ENCODE peak calls at places on chromosomes 12 and 14, in four cellular contexts. U is naive thymus-derived CD4-positive, alpha-beta T cell; G is aorta; S is tibial nerve. L is an unnamed sample.

GRCh38 chr14:75369506-75369905 is 58.3 kb upstream of the JDP2 start:
- DNase-seq in U (no peak), S (no peak), G (no peak), L (no peak)

GRCh38 chr12:2891240-2892053 is 756 bp downstream of the TULP3 start:
- DNase-seq in U (peak; percentile 2), S (no peak), G (peak; percentile 88), L (no peak)

GRCh38 chr12:22414742-22415141 is 80.2 kb upstream of the ST8SIA1 start:
- DNase-seq in S (no peak), G (no peak), U (no peak), L (no peak)

GRCh38 chr12:105466231-105466900 is 135.9 kb downstream of the C12orf75 start:
- DNase-seq in U (no peak), G (no peak), S (no peak), L (no peak)

GRCh38 chr12:24853588-24853987 is 95.3 kb downstream of the BCAT1 start:
- DNase-seq in S (no peak), U (no peak), G (no peak), L (no peak)

GRCh38 chr12:42761601-42762350 is 172.2 kb upstream of the PRICKLE1 start:
- DNase-seq in G (no peak), U (no peak), S (no peak), L (no peak)

GRCh38 chr12:77947326-77947725 is 116.6 kb downstream of the NAV3 start:
- DNase-seq in G (no peak), U (no peak), S (no peak), L (no peak)

GRCh38 chr14:61225304-61225703 is 55.8 kb downstream of the TMEM30B start:
- DNase-seq in S (no peak), U (no peak), G (no peak), L (no peak)

GRCh38 chr12:15152456-15152855 is 68.8 kb downstream of the RERG start:
- DNase-seq in G (no peak), U (no peak), S (no peak), L (no peak)

GRCh38 chr14:24952851-24953666 is 96.9 kb downstream of the STXBP6 start:
- DNase-seq in U (no peak), S (no peak), G (no peak), L (peak; percentile 33)

GRCh38 chr14:25237845-25238244 is 187.9 kb upstream of the STXBP6 start:
- DNase-seq in G (no peak), S (no peak), U (no peak), L (peak; percentile 33)

GRCh38 chr14:103023881-103024473 is 33.4 kb downstream of the CDC42BPB start:
- DNase-seq in S (no peak), G (peak; percentile 74), U (no peak), L (no peak)

GRCh38 chr14:105853089-105853906 is 326.9 kb downstream of the TMEM121 start:
- DNase-seq in S (no peak), G (peak; percentile 60), U (no peak), L (no peak)

GRCh38 chr12:108664338-108665258 is 30.9 kb upstream of the SELPLG start:
- DNase-seq in G (peak; percentile 83), S (peak; percentile 84), U (peak; percentile 80), L (peak; percentile 72)

GRCh38 chr12:108667349-108667748 is 33.7 kb upstream of the SELPLG start:
- DNase-seq in S (no peak), U (no peak), G (no peak), L (no peak)

GRCh38 chr12:108665608-108666202 is 32.0 kb upstream of the SELPLG start:
- DNase-seq in S (no peak), U (no peak), G (no peak), L (no peak)

GRCh38 chr12:108666326-108666995 is 32.8 kb upstream of the SELPLG start:
- DNase-seq in S (no peak), U (no peak), G (no peak), L (no peak)

DNA sequence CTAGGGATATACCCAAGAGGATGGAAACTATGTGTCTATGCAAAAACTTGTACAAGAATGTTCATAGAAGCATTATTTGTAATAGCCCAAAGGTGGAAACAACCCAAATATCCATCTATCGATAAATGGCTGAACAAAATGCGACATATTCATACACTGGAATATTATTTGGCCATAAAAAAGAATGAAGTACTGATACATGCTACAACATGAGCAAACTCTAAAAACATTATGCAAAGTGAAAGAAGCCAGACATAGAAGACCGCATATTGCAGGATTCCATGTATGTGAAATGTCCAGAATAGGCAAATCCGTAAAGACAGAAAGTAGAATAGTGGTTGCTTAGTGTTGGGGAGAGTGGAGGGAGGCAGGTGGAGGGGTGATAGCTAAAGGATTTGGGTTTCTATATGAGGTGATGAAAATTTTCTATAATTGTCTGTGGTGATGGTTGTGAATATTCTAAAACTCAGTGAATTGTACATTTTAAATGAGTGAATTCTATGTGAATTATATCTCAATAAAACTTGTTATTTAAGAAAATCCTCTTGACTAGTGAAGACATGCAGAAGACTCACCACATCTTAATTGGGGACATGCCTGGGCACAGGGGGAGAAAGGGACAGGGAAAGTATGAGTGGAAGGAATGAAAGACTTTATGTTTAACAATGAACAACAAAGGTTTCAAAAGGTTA is 29.8 kb upstream of the SELPLG start:
- DNase-seq in G (no peak), S (no peak), U (no peak), L (no peak)
- H3K4me3 ChIP-seq in G (no peak overlapping the region), S (no peak overlapping the region), U (no peak overlapping the region), L (no peak overlapping the region)

DNA sequence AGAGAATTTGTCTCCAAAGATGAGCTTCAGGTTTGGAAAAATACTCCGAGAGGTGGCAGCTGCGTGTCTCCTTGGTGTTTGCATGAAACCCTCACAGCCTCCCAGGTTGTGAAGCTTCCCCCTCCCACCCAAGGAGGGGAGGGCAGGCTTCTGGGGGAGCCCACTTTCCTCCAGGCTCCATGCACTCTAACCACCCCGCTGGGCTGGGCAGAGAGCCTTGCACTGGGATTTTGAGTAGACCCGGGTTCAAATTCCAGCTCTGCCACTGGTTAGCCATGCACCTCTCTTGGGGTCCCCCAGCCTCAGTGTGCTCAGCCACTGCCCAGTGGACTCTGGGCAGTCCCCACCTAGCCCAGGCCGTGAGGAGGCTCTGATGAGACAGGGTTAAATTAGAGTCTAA is 4.3 kb upstream of the DLK1 start:
- DNase-seq in S (no peak), G (no peak), U (no peak), L (no peak)
- H3K27me3 ChIP-seq in S (no peaks in the 10 kb centered on the region), G (no peaks in the 10 kb centered on the region), U (no peaks in the 10 kb centered on the region), L (peaks cover 14% of the 10 kb centered on the region)

DNA sequence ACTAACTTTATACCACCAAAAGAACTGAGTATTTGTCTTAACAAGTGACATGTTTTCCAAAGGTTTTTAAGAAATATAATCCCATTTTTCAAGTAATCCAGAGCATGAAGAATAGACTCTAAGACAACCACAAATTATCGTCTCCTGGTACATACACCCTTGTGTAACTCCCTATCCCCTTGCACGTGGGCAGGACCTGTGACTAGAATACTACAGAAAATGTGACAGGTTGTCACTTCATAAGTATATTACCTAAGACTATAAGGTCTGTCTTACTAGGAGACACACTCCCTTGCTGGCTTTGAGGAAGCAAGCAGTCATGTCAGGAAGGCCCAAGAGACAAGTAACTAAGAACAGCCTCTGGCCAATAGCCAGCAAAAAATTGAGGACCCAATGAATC is 8.3 kb upstream of the TTC5 start:
- DNase-seq in G (no peak), U (no peak), S (no peak), L (no peak)
- H3K36me3 ChIP-seq in G (peaks cover 7% of the 10 kb centered on the region), U (peaks cover 20% of the 10 kb centered on the region), S (peaks cover 76% of the 10 kb centered on the region), L (peaks cover 34% of the 10 kb centered on the region)

GRCh38 chr14:23544511-23545447 is 6.8 kb downstream of the ZFHX2 start:
- DNase-seq in G (peak; percentile 70), S (no peak), U (no peak), L (no peak)

GRCh38 chr14:23543403-23543802 is 8.2 kb downstream of the ZFHX2 start:
- DNase-seq in G (no peak), U (no peak), S (no peak), L (no peak)

GRCh38 chr14:23546450-23547035 is 5.0 kb downstream of the ZFHX2 start:
- DNase-seq in S (no peak), U (no peak), G (no peak), L (no peak)

GRCh38 chr14:23547924-23548323 is 3.6 kb downstream of the ZFHX2 start:
- DNase-seq in G (no peak), S (no peak), U (no peak), L (no peak)

DNA sequence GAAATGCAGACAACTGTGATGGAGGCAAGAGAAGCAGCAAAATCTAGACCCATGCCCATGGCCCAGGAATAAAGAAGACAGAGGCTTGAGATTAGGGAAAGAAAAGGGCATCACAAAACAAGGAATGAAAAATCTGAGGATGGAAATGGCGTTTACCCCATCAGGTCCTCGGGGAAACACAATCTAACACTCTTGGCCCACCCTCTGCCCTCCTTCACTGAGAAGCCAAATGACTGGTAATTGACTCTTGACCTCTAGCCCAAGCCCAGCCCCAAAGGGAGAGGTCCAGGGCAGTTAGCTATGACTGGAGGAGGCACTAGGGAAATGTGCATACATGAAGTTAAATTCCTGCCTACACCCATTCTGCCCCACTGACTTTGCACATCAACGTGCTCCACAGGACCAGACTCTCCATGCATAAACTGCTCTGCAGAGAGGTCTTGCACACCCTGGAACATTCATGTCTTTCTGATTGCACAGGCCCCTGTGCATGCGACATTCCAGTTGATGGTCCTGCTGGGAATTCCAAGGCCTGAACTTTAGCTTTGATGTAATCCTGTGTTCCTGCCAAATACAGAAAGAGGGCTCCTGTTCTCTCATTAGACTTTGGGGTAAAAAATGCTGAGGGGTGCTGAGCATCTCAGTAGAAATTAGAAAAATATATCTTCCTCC is 5.7 kb downstream of the ZFHX2 start:
- DNase-seq in G (no peak), S (no peak), U (no peak), L (no peak)
- H3K4me3 ChIP-seq in G (no peak overlapping the region), S (no peak overlapping the region), U (no peak overlapping the region), L (no peak overlapping the region)

DNA sequence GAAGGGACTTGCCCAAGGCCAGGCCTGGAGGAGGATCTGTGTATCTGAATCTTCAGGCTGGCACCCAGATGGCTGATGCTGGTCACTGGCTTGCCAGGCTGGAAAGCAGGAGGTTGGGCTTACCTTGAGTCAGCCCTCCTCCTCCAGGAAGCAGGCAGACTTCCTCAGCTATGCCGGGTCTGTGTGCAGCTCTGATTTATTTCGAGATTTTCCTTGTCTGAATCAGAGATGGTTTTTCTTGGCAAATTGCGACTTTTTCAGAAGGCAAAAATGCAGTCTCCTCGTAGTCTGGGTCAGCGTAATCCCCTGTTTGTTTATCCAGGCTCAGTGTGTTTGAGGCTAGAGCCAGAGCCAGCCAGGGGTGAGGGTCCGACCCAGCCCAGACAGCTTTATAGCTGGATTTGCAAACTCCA is 48.9 kb downstream of the SMOC1 start:
- DNase-seq in S (no peak), G (no peak), U (no peak), L (no peak)
- H3K27me3 ChIP-seq in S (no peaks in the 10 kb centered on the region), G (no peaks in the 10 kb centered on the region), U (no peaks in the 10 kb centered on the region), L (no peaks in the 10 kb centered on the region)

GRCh38 chr12:121245031-121245430 is 35.1 kb downstream of the P2RX4 start:
- DNase-seq in U (no peak), S (no peak), G (no peak), L (no peak)
- H3K36me3 ChIP-seq in U (peaks cover 35% of the 10 kb centered on the region), S (peaks cover 78% of the 10 kb centered on the region), G (peaks cover 2% of the 10 kb centered on the region), L (peaks cover 20% of the 10 kb centered on the region)

DNA sequence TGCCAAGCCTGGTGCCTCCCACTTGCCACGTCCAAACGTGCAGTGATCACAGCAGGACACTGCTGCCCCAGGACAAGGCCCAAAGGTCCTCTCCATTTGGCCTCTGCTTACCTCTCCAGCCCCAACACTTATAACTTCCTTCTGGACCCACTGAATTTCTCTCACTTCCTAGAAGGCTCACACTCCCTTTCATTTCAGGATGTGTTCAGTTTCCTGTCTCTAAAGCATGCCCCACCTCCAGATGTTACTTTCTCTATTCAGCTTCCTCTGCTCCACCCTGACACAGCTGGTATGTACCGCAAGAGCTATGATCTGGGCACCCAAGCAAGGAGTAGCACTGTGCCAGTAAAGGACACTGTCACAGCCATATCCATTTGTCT is 33.0 kb downstream of the CDKL1 start:
- DNase-seq in S (no peak), G (no peak), U (peak; percentile 68), L (no peak)
- H3K4me3 ChIP-seq in S (peak overlapping the region; percentile 28), G (no peak overlapping the region), U (peak overlapping the region; percentile 67), L (no peak overlapping the region)